ENCODE peak calls at places on chromosomes 11 and 22, in eight cellular contexts. R is CD8-positive, alpha-beta T cell; J is Daoy; F is stimulated activated CD8-positive, alpha-beta memory T cell treated with anti-CD3 and anti-CD28 coated beads, Interleukin-15, amount 100 ng/mL, for 1 hour; L is fibroblast of the aortic adventitia; X is SHP77 treated with DMSO at 0.1 percent for 48 hours; C is right cardiac atrium; A is GM23338. D is an unnamed sample.

GRCh38 chr22:27651486-27651885 is 150.1 kb downstream of the MN1 start:
- DNase-seq in R (no peak), J (no peak), F (no peak), L (peak), X (no peak), C (peak), A (no peak), D (no peak)

GRCh38 chr22:17131686-17132085 is 10.5 kb upstream of the TMEM121B start:
- DNase-seq in R (no peak), J (peak), F (no peak), L (no peak), X (no peak), C (no peak), A (peak), D (no peak)

GRCh38 chr11:73384871-73385692 is 8.9 kb downstream of the RELT start:
- DNase-seq in R (no peak), J (no peak), F (no peak), L (no peak), X (no peak), C (peak), A (no peak), D (peak)

GRCh38 chr11:19345519-19345847 is 104.7 kb upstream of the E2F8 start:
- DNase-seq in R (no peak), J (peak), F (no peak), L (no peak), X (no peak), C (peak), A (peak), D (no peak)

GRCh38 chr22:20635227-20635591 is 127.8 kb downstream of the MED15 start:
- DNase-seq in R (no peak), J (no peak), F (no peak), L (no peak), X (no peak), C (no peak), A (no peak), D (no peak)

GRCh38 chr11:121814962-121815361 is 301.1 kb downstream of the BLID start:
- DNase-seq in R (no peak), J (no peak), F (no peak), L (peak), X (no peak), C (no peak), A (no peak), D (no peak)

GRCh38 chr11:69962152-69962551 is 116.0 kb upstream of the ANO1 start:
- DNase-seq in R (no peak), J (peak), F (no peak), L (no peak), X (no peak), C (no peak), A (peak), D (no peak)

GRCh38 chr11:45922425-45923082 is at the start of gene LARGE2:
- DNase-seq in R (no peak), J (no peak), F (no peak), L (no peak), X (no peak), C (peak), A (peak), D (no peak)

GRCh38 chr11:102810943-102811528 is 13.1 kb upstream of the MMP1 start:
- DNase-seq in R (no peak), J (no peak), F (no peak), L (peak), X (no peak), C (no peak), A (peak), D (no peak)

GRCh38 chr11:123164732-123165450 is 30.2 kb downstream of the CLMP start:
- DNase-seq in R (no peak), J (no peak), F (no peak), L (no peak), X (no peak), C (no peak), A (no peak), D (no peak)

GRCh38 chr22:40345801-40346177 is 511 bp upstream of the ADSL start:
- DNase-seq in R (peak), J (peak), F (no peak), L (no peak), X (no peak), C (peak), A (no peak), D (peak)

GRCh38 chr11:1460994-1461805 is 25.4 kb downstream of the MOB2 start:
- DNase-seq in R (no peak), J (peak), F (no peak), L (no peak), X (no peak), C (no peak), A (no peak), D (no peak)

GRCh38 chr11:62144641-62145255 is 20.9 kb downstream of the INCENP start:
- DNase-seq in R (peak), J (no peak), F (no peak), L (no peak), X (no peak), C (no peak), A (no peak), D (no peak)

GRCh38 chr11:111417011-111417765 is 38.1 kb upstream of the POU2AF1 start:
- DNase-seq in R (no peak), J (no peak), F (no peak), L (no peak), X (no peak), C (no peak), A (no peak), D (no peak)

GRCh38 chr11:7077101-7077500 is 11.7 kb upstream of the RBMXL2 start:
- DNase-seq in R (no peak), J (peak), F (no peak), L (no peak), X (no peak), C (peak), A (peak), D (no peak)

GRCh38 chr22:43237280-43237679 is 50.3 kb upstream of the TTLL12 start:
- DNase-seq in R (no peak), J (no peak), F (no peak), L (no peak), X (no peak), C (no peak), A (no peak), D (no peak)

GRCh38 chr11:9950462-9950861 is 286.6 kb downstream of the SWAP70 start:
- DNase-seq in R (no peak), J (no peak), F (no peak), L (no peak), X (no peak), C (no peak), A (no peak), D (no peak)

GRCh38 chr22:29071261-29072045 is 1.4 kb upstream of the KREMEN1 start:
- DNase-seq in R (peak), J (peak), F (no peak), L (peak), X (no peak), C (peak), A (peak), D (peak)

GRCh38 chr11:8694137-8694536 is 11.5 kb downstream of the RPL27A start:
- DNase-seq in R (no peak), J (no peak), F (no peak), L (no peak), X (no peak), C (no peak), A (no peak), D (no peak)

GRCh38 chr11:110857885-110858555 is 145.8 kb upstream of the ARHGAP20 start:
- DNase-seq in R (no peak), J (no peak), F (no peak), L (peak), X (no peak), C (no peak), A (no peak), D (no peak)

GRCh38 chr11:119262668-119263351 is 54.1 kb downstream of the MCAM start:
- DNase-seq in R (no peak), J (peak), F (no peak), L (peak), X (no peak), C (no peak), A (no peak), D (no peak)

GRCh38 chr22:20395897-20396287 is 1.9 kb downstream of the ZNF74 start:
- DNase-seq in R (no peak), J (no peak), F (no peak), L (no peak), X (no peak), C (no peak), A (no peak), D (no peak)

GRCh38 chr11:19245351-19245750 is 4.6 kb upstream of the E2F8 start:
- DNase-seq in R (no peak), J (no peak), F (no peak), L (no peak), X (no peak), C (no peak), A (no peak), D (no peak)

GRCh38 chr11:133134561-133135173 is 397.6 kb downstream of the OPCML start:
- DNase-seq in R (no peak), J (peak), F (peak), L (no peak), X (no peak), C (peak), A (peak), D (peak)

GRCh38 chr11:69598147-69598546 is 42.8 kb upstream of the CCND1 start:
- DNase-seq in R (no peak), J (no peak), F (no peak), L (no peak), X (no peak), C (no peak), A (peak), D (no peak)

GRCh38 chr22:47304191-47304831 is 541.9 kb downstream of the TBC1D22A start:
- DNase-seq in R (no peak), J (no peak), F (no peak), L (no peak), X (no peak), C (no peak), A (no peak), D (no peak)

GRCh38 chr22:45296628-45297297 is 12.0 kb downstream of the UPK3A start:
- DNase-seq in R (peak), J (no peak), F (no peak), L (no peak), X (no peak), C (no peak), A (no peak), D (no peak)

GRCh38 chr11:26344647-26345046 is 12.7 kb downstream of the ANO3 start:
- DNase-seq in R (no peak), J (peak), F (no peak), L (peak), X (no peak), C (no peak), A (no peak), D (no peak)

GRCh38 chr11:8728566-8728965 is 46.0 kb downstream of the RPL27A start:
- DNase-seq in R (no peak), J (peak), F (no peak), L (peak), X (no peak), C (no peak), A (no peak), D (no peak)

GRCh38 chr11:10441021-10441523 is 14.0 kb upstream of the AMPD3 start:
- DNase-seq in R (no peak), J (no peak), F (no peak), L (no peak), X (no peak), C (no peak), A (no peak), D (no peak)

GRCh38 chr11:35040221-35040942 is 98.6 kb upstream of the CD44 start:
- DNase-seq in R (no peak), J (peak), F (peak), L (no peak), X (no peak), C (no peak), A (no peak), D (peak)

GRCh38 chr22:27919943-27920755 is 1.1 kb upstream of the PITPNB start:
- DNase-seq in R (no peak), J (peak), F (no peak), L (peak), X (no peak), C (no peak), A (peak), D (no peak)

GRCh38 chr11:65637794-65638317 is at the start of gene SIPA1:
- DNase-seq in R (peak), J (peak), F (peak), L (peak), X (peak), C (peak), A (peak), D (peak)

GRCh38 chr11:87035976-87036583 is 1.7 kb upstream of the TMEM135 start:
- DNase-seq in R (no peak), J (no peak), F (no peak), L (no peak), X (no peak), C (no peak), A (no peak), D (peak)